ENCODE peak calls at places on chromosomes 7 and 10, in six cellular contexts. M is uterus, K is NCI-H2171, P is NCI-H1436, X is germinal center, F is GM13976. G is an unnamed sample.

GRCh38 chr7:8441106-8441590 is 7.7 kb downstream of the NXPH1 start:
- DNase-seq in K (no peak), X (no peak), P (no peak), M (no peak), F (no peak), G (no peak)

GRCh38 chr10:74936577-74937445 is 110.4 kb downstream of the KAT6B start:
- DNase-seq in M (no peak), K (no peak), P (no peak), F (no peak), X (no peak), G (no peak)

GRCh38 chr7:39413866-39414668 is 152.1 kb upstream of the YAE1 start:
- DNase-seq in F (peak; percentile 69), M (no peak), K (peak; percentile 56), X (peak; percentile 33), P (peak; percentile 6), G (no peak)

GRCh38 chr7:41504581-41504980 is 198.3 kb downstream of the INHBA start:
- DNase-seq in P (no peak), M (no peak), F (no peak), K (no peak), X (no peak), G (no peak)

GRCh38 chr10:72081210-72081609 is 7.1 kb downstream of the SPOCK2 start:
- DNase-seq in K (no peak), M (no peak), X (no peak), F (peak; percentile 20), P (no peak), G (no peak)

GRCh38 chr7:131090866-131091692 is 236.6 kb upstream of the MKLN1 start:
- DNase-seq in K (no peak), F (no peak), X (no peak), P (no peak), M (no peak), G (no peak)

GRCh38 chr7:98038731-98039130 is 48.7 kb upstream of the OCM2 start:
- DNase-seq in F (no peak), X (no peak), P (no peak), K (no peak), M (no peak), G (no peak)

GRCh38 chr7:103705542-103705941 is 259.5 kb upstream of the SLC26A5 start:
- DNase-seq in K (no peak), P (no peak), F (no peak), M (no peak), X (no peak), G (no peak)

GRCh38 chr7:112112822-112113255 is 93.4 kb downstream of the DOCK4 start:
- DNase-seq in M (peak; percentile 27), K (no peak), F (no peak), P (no peak), X (no peak), G (no peak)

GRCh38 chr10:78602201-78602917 is 466.4 kb upstream of the ZMIZ1 start:
- DNase-seq in P (no peak), X (no peak), K (no peak), M (peak; percentile 6), F (no peak), G (no peak)

GRCh38 chr7:144827581-144828139 is 8.2 kb downstream of the TPK1 start:
- DNase-seq in P (no peak), K (no peak), F (no peak), M (no peak), X (no peak), G (no peak)